ENCODE peak calls at places on chromosomes 2 and 18, in nine cellular contexts. One of them, this sample, is unnamed.
A peak's percentile ranks its signal among the peaks of the same experiment; 100 is the strongest.

GRCh38 chr2:196652869-196653268 is 13.4 kb downstream of the CCDC150 start:
- DNase-seq in caudate nucleus: no peak
- DNase-seq in stimulated activated naive CD8-positive, alpha-beta T cell treated with anti-CD3 and anti-CD28 coated beads, Interleukin-15, amount 100 ng/mL, for 72 hours: no peak
- DNase-seq in lower lobe of right lung: no peak
- DNase-seq in MM.1S: no peak
- DNase-seq in MV-4-11: no peak
- DNase-seq in activated CD8-positive, alpha-beta memory T cell treated with anti-CD3 and anti-CD28 coated beads, Interleukin-2, amount 50 U/mL, for 4 hours: no peak
- DNase-seq in Right ventricle myocardium superior: no peak
- DNase-seq in CD4-positive, alpha-beta memory T cell: no peak
- DNase-seq in this sample: no peak

GRCh38 chr2:30627162-30627561 is 180.1 kb downstream of the CAPN13 start:
- DNase-seq in CD4-positive, alpha-beta memory T cell: no peak
- DNase-seq in lower lobe of right lung: no peak
- DNase-seq in MV-4-11: peak; percentile 86
- DNase-seq in caudate nucleus: no peak
- DNase-seq in Right ventricle myocardium superior: no peak
- DNase-seq in MM.1S: no peak
- DNase-seq in activated CD8-positive, alpha-beta memory T cell treated with anti-CD3 and anti-CD28 coated beads, Interleukin-2, amount 50 U/mL, for 4 hours: no peak
- DNase-seq in stimulated activated naive CD8-positive, alpha-beta T cell treated with anti-CD3 and anti-CD28 coated beads, Interleukin-15, amount 100 ng/mL, for 72 hours: no peak
- DNase-seq in this sample: no peak

GRCh38 chr2:239724851-239725550 is 300.1 kb downstream of the NDUFA10 start:
- DNase-seq in lower lobe of right lung: peak; percentile 9
- DNase-seq in MM.1S: no peak
- DNase-seq in caudate nucleus: peak; percentile 33
- DNase-seq in activated CD8-positive, alpha-beta memory T cell treated with anti-CD3 and anti-CD28 coated beads, Interleukin-2, amount 50 U/mL, for 4 hours: no peak
- DNase-seq in Right ventricle myocardium superior: no peak
- DNase-seq in MV-4-11: no peak
- DNase-seq in stimulated activated naive CD8-positive, alpha-beta T cell treated with anti-CD3 and anti-CD28 coated beads, Interleukin-15, amount 100 ng/mL, for 72 hours: no peak
- DNase-seq in CD4-positive, alpha-beta memory T cell: no peak
- DNase-seq in this sample: peak; percentile 49

GRCh38 chr2:224175010-224175409 is 135.9 kb upstream of the SERPINE2 start:
- DNase-seq in Right ventricle myocardium superior: no peak
- DNase-seq in CD4-positive, alpha-beta memory T cell: no peak
- DNase-seq in activated CD8-positive, alpha-beta memory T cell treated with anti-CD3 and anti-CD28 coated beads, Interleukin-2, amount 50 U/mL, for 4 hours: no peak
- DNase-seq in MM.1S: no peak
- DNase-seq in lower lobe of right lung: no peak
- DNase-seq in stimulated activated naive CD8-positive, alpha-beta T cell treated with anti-CD3 and anti-CD28 coated beads, Interleukin-15, amount 100 ng/mL, for 72 hours: no peak
- DNase-seq in MV-4-11: no peak
- DNase-seq in caudate nucleus: no peak
- DNase-seq in this sample: no peak

GRCh38 chr2:71220743-71221142 is 6.2 kb downstream of the PAIP2B start:
- DNase-seq in CD4-positive, alpha-beta memory T cell: no peak
- DNase-seq in lower lobe of right lung: no peak
- DNase-seq in caudate nucleus: no peak
- DNase-seq in activated CD8-positive, alpha-beta memory T cell treated with anti-CD3 and anti-CD28 coated beads, Interleukin-2, amount 50 U/mL, for 4 hours: no peak
- DNase-seq in MV-4-11: no peak
- DNase-seq in MM.1S: no peak
- DNase-seq in Right ventricle myocardium superior: no peak
- DNase-seq in stimulated activated naive CD8-positive, alpha-beta T cell treated with anti-CD3 and anti-CD28 coated beads, Interleukin-15, amount 100 ng/mL, for 72 hours: no peak
- DNase-seq in this sample: no peak

GRCh38 chr2:10524341-10524740 is 76.2 kb upstream of the ODC1 start:
- DNase-seq in lower lobe of right lung: no peak
- DNase-seq in CD4-positive, alpha-beta memory T cell: no peak
- DNase-seq in stimulated activated naive CD8-positive, alpha-beta T cell treated with anti-CD3 and anti-CD28 coated beads, Interleukin-15, amount 100 ng/mL, for 72 hours: no peak
- DNase-seq in Right ventricle myocardium superior: no peak
- DNase-seq in MM.1S: no peak
- DNase-seq in activated CD8-positive, alpha-beta memory T cell treated with anti-CD3 and anti-CD28 coated beads, Interleukin-2, amount 50 U/mL, for 4 hours: no peak
- DNase-seq in MV-4-11: no peak
- DNase-seq in caudate nucleus: no peak
- DNase-seq in this sample: peak; percentile 37

GRCh38 chr2:38120829-38121228 is 44.9 kb upstream of the CYP1B1 start:
- DNase-seq in lower lobe of right lung: no peak
- DNase-seq in caudate nucleus: no peak
- DNase-seq in MM.1S: no peak
- DNase-seq in CD4-positive, alpha-beta memory T cell: no peak
- DNase-seq in activated CD8-positive, alpha-beta memory T cell treated with anti-CD3 and anti-CD28 coated beads, Interleukin-2, amount 50 U/mL, for 4 hours: no peak
- DNase-seq in MV-4-11: no peak
- DNase-seq in stimulated activated naive CD8-positive, alpha-beta T cell treated with anti-CD3 and anti-CD28 coated beads, Interleukin-15, amount 100 ng/mL, for 72 hours: no peak
- DNase-seq in Right ventricle myocardium superior: no peak
- DNase-seq in this sample: no peak

GRCh38 chr2:150467641-150467963 is 19.9 kb downstream of the RND3 start:
- DNase-seq in MM.1S: no peak
- DNase-seq in activated CD8-positive, alpha-beta memory T cell treated with anti-CD3 and anti-CD28 coated beads, Interleukin-2, amount 50 U/mL, for 4 hours: no peak
- DNase-seq in CD4-positive, alpha-beta memory T cell: no peak
- DNase-seq in Right ventricle myocardium superior: no peak
- DNase-seq in stimulated activated naive CD8-positive, alpha-beta T cell treated with anti-CD3 and anti-CD28 coated beads, Interleukin-15, amount 100 ng/mL, for 72 hours: no peak
- DNase-seq in lower lobe of right lung: no peak
- DNase-seq in caudate nucleus: no peak
- DNase-seq in MV-4-11: no peak
- DNase-seq in this sample: no peak

GRCh38 chr2:215144106-215144875 is 5.9 kb upstream of the ABCA12 start:
- DNase-seq in MM.1S: no peak
- DNase-seq in Right ventricle myocardium superior: no peak
- DNase-seq in stimulated activated naive CD8-positive, alpha-beta T cell treated with anti-CD3 and anti-CD28 coated beads, Interleukin-15, amount 100 ng/mL, for 72 hours: no peak
- DNase-seq in MV-4-11: no peak
- DNase-seq in CD4-positive, alpha-beta memory T cell: no peak
- DNase-seq in lower lobe of right lung: no peak
- DNase-seq in activated CD8-positive, alpha-beta memory T cell treated with anti-CD3 and anti-CD28 coated beads, Interleukin-2, amount 50 U/mL, for 4 hours: no peak
- DNase-seq in caudate nucleus: no peak
- DNase-seq in this sample: no peak

GRCh38 chr2:3169106-3169870 is 208.3 kb downstream of the EIPR1 start:
- DNase-seq in MV-4-11: no peak
- DNase-seq in Right ventricle myocardium superior: peak; percentile 25
- DNase-seq in stimulated activated naive CD8-positive, alpha-beta T cell treated with anti-CD3 and anti-CD28 coated beads, Interleukin-15, amount 100 ng/mL, for 72 hours: no peak
- DNase-seq in activated CD8-positive, alpha-beta memory T cell treated with anti-CD3 and anti-CD28 coated beads, Interleukin-2, amount 50 U/mL, for 4 hours: no peak
- DNase-seq in caudate nucleus: no peak
- DNase-seq in MM.1S: no peak
- DNase-seq in CD4-positive, alpha-beta memory T cell: no peak
- DNase-seq in lower lobe of right lung: peak; percentile 24
- DNase-seq in this sample: peak; percentile 45

GRCh38 chr2:38539086-38539485 is 63.6 kb downstream of the HNRNPLL start:
- DNase-seq in stimulated activated naive CD8-positive, alpha-beta T cell treated with anti-CD3 and anti-CD28 coated beads, Interleukin-15, amount 100 ng/mL, for 72 hours: no peak
- DNase-seq in activated CD8-positive, alpha-beta memory T cell treated with anti-CD3 and anti-CD28 coated beads, Interleukin-2, amount 50 U/mL, for 4 hours: no peak
- DNase-seq in Right ventricle myocardium superior: no peak
- DNase-seq in lower lobe of right lung: no peak
- DNase-seq in CD4-positive, alpha-beta memory T cell: no peak
- DNase-seq in MV-4-11: no peak
- DNase-seq in caudate nucleus: no peak
- DNase-seq in MM.1S: no peak
- DNase-seq in this sample: no peak

GRCh38 chr2:101803128-101803527 is 105.6 kb downstream of the MAP4K4 start:
- DNase-seq in MV-4-11: no peak
- DNase-seq in stimulated activated naive CD8-positive, alpha-beta T cell treated with anti-CD3 and anti-CD28 coated beads, Interleukin-15, amount 100 ng/mL, for 72 hours: no peak
- DNase-seq in activated CD8-positive, alpha-beta memory T cell treated with anti-CD3 and anti-CD28 coated beads, Interleukin-2, amount 50 U/mL, for 4 hours: no peak
- DNase-seq in caudate nucleus: no peak
- DNase-seq in lower lobe of right lung: no peak
- DNase-seq in Right ventricle myocardium superior: no peak
- DNase-seq in CD4-positive, alpha-beta memory T cell: no peak
- DNase-seq in MM.1S: no peak
- DNase-seq in this sample: no peak

GRCh38 chr2:81876628-81877027 is 1572.1 kb upstream of the LRRTM1 start:
- DNase-seq in MV-4-11: peak; percentile 18
- DNase-seq in CD4-positive, alpha-beta memory T cell: no peak
- DNase-seq in Right ventricle myocardium superior: no peak
- DNase-seq in stimulated activated naive CD8-positive, alpha-beta T cell treated with anti-CD3 and anti-CD28 coated beads, Interleukin-15, amount 100 ng/mL, for 72 hours: no peak
- DNase-seq in caudate nucleus: no peak
- DNase-seq in MM.1S: no peak
- DNase-seq in lower lobe of right lung: no peak
- DNase-seq in activated CD8-positive, alpha-beta memory T cell treated with anti-CD3 and anti-CD28 coated beads, Interleukin-2, amount 50 U/mL, for 4 hours: no peak
- DNase-seq in this sample: no peak

GRCh38 chr18:56086176-56086575 is 498.2 kb upstream of the TCF4 start:
- DNase-seq in stimulated activated naive CD8-positive, alpha-beta T cell treated with anti-CD3 and anti-CD28 coated beads, Interleukin-15, amount 100 ng/mL, for 72 hours: no peak
- DNase-seq in CD4-positive, alpha-beta memory T cell: no peak
- DNase-seq in MV-4-11: no peak
- DNase-seq in MM.1S: no peak
- DNase-seq in lower lobe of right lung: no peak
- DNase-seq in activated CD8-positive, alpha-beta memory T cell treated with anti-CD3 and anti-CD28 coated beads, Interleukin-2, amount 50 U/mL, for 4 hours: no peak
- DNase-seq in caudate nucleus: no peak
- DNase-seq in Right ventricle myocardium superior: no peak
- DNase-seq in this sample: no peak

GRCh38 chr18:46624127-46624526 is 32.9 kb downstream of the LOXHD1 start:
- DNase-seq in Right ventricle myocardium superior: no peak
- DNase-seq in MV-4-11: no peak
- DNase-seq in caudate nucleus: peak; percentile 62
- DNase-seq in lower lobe of right lung: no peak
- DNase-seq in MM.1S: no peak
- DNase-seq in CD4-positive, alpha-beta memory T cell: no peak
- DNase-seq in activated CD8-positive, alpha-beta memory T cell treated with anti-CD3 and anti-CD28 coated beads, Interleukin-2, amount 50 U/mL, for 4 hours: peak; percentile 21
- DNase-seq in stimulated activated naive CD8-positive, alpha-beta T cell treated with anti-CD3 and anti-CD28 coated beads, Interleukin-15, amount 100 ng/mL, for 72 hours: no peak
- DNase-seq in this sample: no peak

GRCh38 chr18:68466714-68467113 is 248.2 kb downstream of the TMX3 start:
- DNase-seq in lower lobe of right lung: no peak
- DNase-seq in MV-4-11: no peak
- DNase-seq in MM.1S: no peak
- DNase-seq in caudate nucleus: no peak
- DNase-seq in activated CD8-positive, alpha-beta memory T cell treated with anti-CD3 and anti-CD28 coated beads, Interleukin-2, amount 50 U/mL, for 4 hours: no peak
- DNase-seq in Right ventricle myocardium superior: no peak
- DNase-seq in CD4-positive, alpha-beta memory T cell: no peak
- DNase-seq in stimulated activated naive CD8-positive, alpha-beta T cell treated with anti-CD3 and anti-CD28 coated beads, Interleukin-15, amount 100 ng/mL, for 72 hours: no peak
- DNase-seq in this sample: no peak

GRCh38 chr2:169961911-169962310 is 134.7 kb downstream of the UBR3 start:
- DNase-seq in caudate nucleus: no peak
- DNase-seq in activated CD8-positive, alpha-beta memory T cell treated with anti-CD3 and anti-CD28 coated beads, Interleukin-2, amount 50 U/mL, for 4 hours: no peak
- DNase-seq in lower lobe of right lung: peak; percentile 56
- DNase-seq in Right ventricle myocardium superior: no peak
- DNase-seq in MM.1S: no peak
- DNase-seq in CD4-positive, alpha-beta memory T cell: no peak
- DNase-seq in MV-4-11: peak; percentile 95
- DNase-seq in stimulated activated naive CD8-positive, alpha-beta T cell treated with anti-CD3 and anti-CD28 coated beads, Interleukin-15, amount 100 ng/mL, for 72 hours: no peak
- DNase-seq in this sample: peak; percentile 72

GRCh38 chr2:61460168-61460567 is 10.7 kb downstream of the USP34 start:
- DNase-seq in MM.1S: no peak
- DNase-seq in Right ventricle myocardium superior: no peak
- DNase-seq in caudate nucleus: no peak
- DNase-seq in CD4-positive, alpha-beta memory T cell: no peak
- DNase-seq in lower lobe of right lung: no peak
- DNase-seq in stimulated activated naive CD8-positive, alpha-beta T cell treated with anti-CD3 and anti-CD28 coated beads, Interleukin-15, amount 100 ng/mL, for 72 hours: no peak
- DNase-seq in MV-4-11: no peak
- DNase-seq in activated CD8-positive, alpha-beta memory T cell treated with anti-CD3 and anti-CD28 coated beads, Interleukin-2, amount 50 U/mL, for 4 hours: no peak
- DNase-seq in this sample: no peak

GRCh38 chr2:117856415-117857210 is 42.1 kb downstream of the DDX18 start:
- DNase-seq in MM.1S: no peak
- DNase-seq in CD4-positive, alpha-beta memory T cell: no peak
- DNase-seq in stimulated activated naive CD8-positive, alpha-beta T cell treated with anti-CD3 and anti-CD28 coated beads, Interleukin-15, amount 100 ng/mL, for 72 hours: no peak
- DNase-seq in Right ventricle myocardium superior: no peak
- DNase-seq in activated CD8-positive, alpha-beta memory T cell treated with anti-CD3 and anti-CD28 coated beads, Interleukin-2, amount 50 U/mL, for 4 hours: no peak
- DNase-seq in caudate nucleus: no peak
- DNase-seq in lower lobe of right lung: no peak
- DNase-seq in MV-4-11: no peak
- DNase-seq in this sample: no peak

GRCh38 chr2:26887142-26887541 is 39.2 kb downstream of the DPYSL5 start:
- DNase-seq in MV-4-11: peak; percentile 97
- DNase-seq in lower lobe of right lung: peak; percentile 54
- DNase-seq in MM.1S: no peak
- DNase-seq in stimulated activated naive CD8-positive, alpha-beta T cell treated with anti-CD3 and anti-CD28 coated beads, Interleukin-15, amount 100 ng/mL, for 72 hours: no peak
- DNase-seq in CD4-positive, alpha-beta memory T cell: no peak
- DNase-seq in Right ventricle myocardium superior: peak; percentile 54
- DNase-seq in caudate nucleus: no peak
- DNase-seq in activated CD8-positive, alpha-beta memory T cell treated with anti-CD3 and anti-CD28 coated beads, Interleukin-2, amount 50 U/mL, for 4 hours: no peak
- DNase-seq in this sample: no peak

GRCh38 chr18:22391571-22392359 is 25.9 kb downstream of the CTAGE1 start:
- DNase-seq in activated CD8-positive, alpha-beta memory T cell treated with anti-CD3 and anti-CD28 coated beads, Interleukin-2, amount 50 U/mL, for 4 hours: peak; percentile 61
- DNase-seq in CD4-positive, alpha-beta memory T cell: peak; percentile 26
- DNase-seq in Right ventricle myocardium superior: no peak
- DNase-seq in MM.1S: no peak
- DNase-seq in lower lobe of right lung: no peak
- DNase-seq in caudate nucleus: no peak
- DNase-seq in stimulated activated naive CD8-positive, alpha-beta T cell treated with anti-CD3 and anti-CD28 coated beads, Interleukin-15, amount 100 ng/mL, for 72 hours: peak; percentile 14
- DNase-seq in MV-4-11: no peak
- DNase-seq in this sample: no peak

GRCh38 chr2:98324181-98324580 is 22.1 kb upstream of the CNGA3 start:
- DNase-seq in stimulated activated naive CD8-positive, alpha-beta T cell treated with anti-CD3 and anti-CD28 coated beads, Interleukin-15, amount 100 ng/mL, for 72 hours: no peak
- DNase-seq in lower lobe of right lung: no peak
- DNase-seq in activated CD8-positive, alpha-beta memory T cell treated with anti-CD3 and anti-CD28 coated beads, Interleukin-2, amount 50 U/mL, for 4 hours: no peak
- DNase-seq in Right ventricle myocardium superior: no peak
- DNase-seq in MM.1S: no peak
- DNase-seq in CD4-positive, alpha-beta memory T cell: no peak
- DNase-seq in MV-4-11: peak; percentile 54
- DNase-seq in caudate nucleus: no peak
- DNase-seq in this sample: no peak

GRCh38 chr2:70357076-70358071 is 55.5 kb upstream of the FAM136A start:
- DNase-seq in lower lobe of right lung: no peak
- DNase-seq in MM.1S: no peak
- DNase-seq in caudate nucleus: peak; percentile 8
- DNase-seq in activated CD8-positive, alpha-beta memory T cell treated with anti-CD3 and anti-CD28 coated beads, Interleukin-2, amount 50 U/mL, for 4 hours: no peak
- DNase-seq in CD4-positive, alpha-beta memory T cell: no peak
- DNase-seq in stimulated activated naive CD8-positive, alpha-beta T cell treated with anti-CD3 and anti-CD28 coated beads, Interleukin-15, amount 100 ng/mL, for 72 hours: no peak
- DNase-seq in MV-4-11: peak; percentile 35
- DNase-seq in Right ventricle myocardium superior: no peak
- DNase-seq in this sample: no peak

GRCh38 chr2:111927723-111928122 is 29.3 kb downstream of the MERTK start:
- DNase-seq in lower lobe of right lung: no peak
- DNase-seq in activated CD8-positive, alpha-beta memory T cell treated with anti-CD3 and anti-CD28 coated beads, Interleukin-2, amount 50 U/mL, for 4 hours: no peak
- DNase-seq in stimulated activated naive CD8-positive, alpha-beta T cell treated with anti-CD3 and anti-CD28 coated beads, Interleukin-15, amount 100 ng/mL, for 72 hours: no peak
- DNase-seq in MM.1S: no peak
- DNase-seq in caudate nucleus: no peak
- DNase-seq in CD4-positive, alpha-beta memory T cell: no peak
- DNase-seq in MV-4-11: no peak
- DNase-seq in Right ventricle myocardium superior: no peak
- DNase-seq in this sample: no peak

GRCh38 chr2:239305222-239305575 is 95.6 kb downstream of the HDAC4 start:
- DNase-seq in CD4-positive, alpha-beta memory T cell: no peak
- DNase-seq in lower lobe of right lung: no peak
- DNase-seq in MM.1S: no peak
- DNase-seq in activated CD8-positive, alpha-beta memory T cell treated with anti-CD3 and anti-CD28 coated beads, Interleukin-2, amount 50 U/mL, for 4 hours: no peak
- DNase-seq in caudate nucleus: no peak
- DNase-seq in Right ventricle myocardium superior: no peak
- DNase-seq in stimulated activated naive CD8-positive, alpha-beta T cell treated with anti-CD3 and anti-CD28 coated beads, Interleukin-15, amount 100 ng/mL, for 72 hours: no peak
- DNase-seq in MV-4-11: no peak
- DNase-seq in this sample: peak; percentile 76

GRCh38 chr2:30225131-30225762 is 6.1 kb upstream of the LBH start:
- DNase-seq in lower lobe of right lung: no peak
- DNase-seq in MM.1S: peak; percentile 81
- DNase-seq in stimulated activated naive CD8-positive, alpha-beta T cell treated with anti-CD3 and anti-CD28 coated beads, Interleukin-15, amount 100 ng/mL, for 72 hours: no peak
- DNase-seq in activated CD8-positive, alpha-beta memory T cell treated with anti-CD3 and anti-CD28 coated beads, Interleukin-2, amount 50 U/mL, for 4 hours: no peak
- DNase-seq in Right ventricle myocardium superior: peak; percentile 56
- DNase-seq in MV-4-11: peak; percentile 44
- DNase-seq in CD4-positive, alpha-beta memory T cell: peak; percentile 72
- DNase-seq in caudate nucleus: no peak
- DNase-seq in this sample: peak; percentile 84

GRCh38 chr2:181334158-181334826 is 122.9 kb upstream of the ITGA4 start:
- DNase-seq in caudate nucleus: no peak
- DNase-seq in CD4-positive, alpha-beta memory T cell: no peak
- DNase-seq in MV-4-11: no peak
- DNase-seq in activated CD8-positive, alpha-beta memory T cell treated with anti-CD3 and anti-CD28 coated beads, Interleukin-2, amount 50 U/mL, for 4 hours: no peak
- DNase-seq in Right ventricle myocardium superior: no peak
- DNase-seq in lower lobe of right lung: no peak
- DNase-seq in MM.1S: no peak
- DNase-seq in stimulated activated naive CD8-positive, alpha-beta T cell treated with anti-CD3 and anti-CD28 coated beads, Interleukin-15, amount 100 ng/mL, for 72 hours: no peak
- DNase-seq in this sample: no peak